ENCODE peak calls at places on chromosomes 4 and X, in four cellular contexts. M, B, O and P are unnamed samples.

GRCh38 chr4:24736066-24736465 is 59.3 kb upstream of the SOD3 start:
- DNase-seq in M (no peak), B (no peak), O (peak; percentile 2), P (no peak)

GRCh38 chrX:132270699-132271098 is 51.5 kb upstream of the RAP2C start:
- DNase-seq in M (peak; percentile 54), B (no peak), O (no peak), P (no peak)

GRCh38 chr4:150867148-150867547 is 147.9 kb downstream of the LRBA start:
- DNase-seq in M (no peak), B (no peak), O (peak; percentile 50), P (peak; percentile 75)

GRCh38 chr4:57037982-57038604 is 59.4 kb downstream of the POLR2B start:
- DNase-seq in M (peak; percentile 51), B (peak; percentile 91), O (peak; percentile 72), P (no peak)

GRCh38 chrX:21723097-21723496 is 34.8 kb downstream of the SMPX start:
- DNase-seq in M (no peak), B (no peak), O (no peak), P (no peak)

GRCh38 chr4:166169111-166169510 is 296.1 kb downstream of the TLL1 start:
- DNase-seq in M (no peak), B (no peak), O (no peak), P (no peak)

GRCh38 chr4:168791376-168791775 is 218.7 kb downstream of the CBR4 start:
- DNase-seq in M (no peak), B (no peak), O (no peak), P (no peak)

GRCh38 chr4:138707746-138708145 is 307.8 kb upstream of the NOCT start:
- DNase-seq in M (no peak), B (no peak), O (no peak), P (no peak)

GRCh38 chr4:101850698-101851097 is 60.2 kb downstream of the BANK1 start:
- DNase-seq in M (no peak), B (no peak), O (no peak), P (no peak)

GRCh38 chr4:89906787-89907521 is 12.3 kb downstream of the MMRN1 start:
- DNase-seq in M (no peak), B (no peak), O (no peak), P (no peak)

GRCh38 chr4:90357117-90357710 is 230.0 kb downstream of the CCSER1 start:
- DNase-seq in M (no peak), B (no peak), O (no peak), P (peak; percentile 13)

GRCh38 chrX:37921758-37922157 is 74.4 kb upstream of the DYNLT3 start:
- DNase-seq in M (no peak), B (no peak), O (no peak), P (no peak)

GRCh38 chr4:139606600-139607301 is 50.7 kb upstream of the SETD7 start:
- DNase-seq in M (no peak), B (no peak), O (no peak), P (peak; percentile 35)

GRCh38 chrX:13059676-13060499 is 15.5 kb upstream of the FAM9C start:
- DNase-seq in M (no peak), B (no peak), O (peak; percentile 35), P (no peak)

GRCh38 chr4:48331577-48332340 is 9.6 kb upstream of the SLAIN2 start:
- DNase-seq in M (no peak), B (no peak), O (no peak), P (no peak)

GRCh38 chr4:114782842-114783595 is 184.4 kb downstream of the UGT8 start:
- DNase-seq in M (no peak), B (no peak), O (no peak), P (no peak)

GRCh38 chrX:49842603-49843002 is 13.5 kb downstream of the PAGE4 start:
- DNase-seq in M (no peak), B (no peak), O (no peak), P (no peak)

GRCh38 chr4:74114234-74114633 is 15.2 kb upstream of the CXCL2 start:
- DNase-seq in M (no peak), B (no peak), O (no peak), P (no peak)

GRCh38 chr4:168835880-168836454 is 174.1 kb downstream of the CBR4 start:
- DNase-seq in M (no peak), B (no peak), O (no peak), P (no peak)

GRCh38 chr4:158172558-158173258 is at the start of gene GASK1B:
- DNase-seq in M (no peak), B (no peak), O (peak; percentile 84), P (no peak)

GRCh38 chr4:7295917-7296660 is 103.8 kb downstream of the SORCS2 start:
- DNase-seq in M (peak; percentile 45), B (peak; percentile 82), O (peak; percentile 13), P (no peak)

GRCh38 chrX:148501121-148502066 is 977 bp downstream of the AFF2 start:
- DNase-seq in M (no peak), B (peak; percentile 72), O (no peak), P (peak; percentile 20)

GRCh38 chrX:153688900-153689590 is 1.3 kb downstream of the SLC6A8 start:
- DNase-seq in M (peak; percentile 64), B (no peak), O (peak; percentile 69), P (no peak)

GRCh38 chrX:153689654-153690465 is 2.1 kb downstream of the SLC6A8 start:
- DNase-seq in M (no peak), B (no peak), O (peak; percentile 32), P (no peak)

GRCh38 chrX:153692003-153692402 is 4.3 kb downstream of the SLC6A8 start:
- DNase-seq in M (no peak), B (no peak), O (no peak), P (no peak)

GRCh38 chrX:153688534-153688899 is 791 bp downstream of the SLC6A8 start:
- DNase-seq in M (no peak), B (no peak), O (no peak), P (no peak)

GRCh38 chrX:153690466-153690865 is 2.7 kb downstream of the SLC6A8 start:
- DNase-seq in M (no peak), B (no peak), O (no peak), P (no peak)
- H3K27ac ChIP-seq in M (peak overlapping the region; percentile 42), B (no peak overlapping the region), O (no peak overlapping the region), P (no peak overlapping the region)

GRCh38 chr4:36243355-36244256 is 708 bp downstream of the ARAP2 start:
- DNase-seq in M (peak; percentile 36), B (peak; percentile 79), O (peak; percentile 23), P (peak; percentile 32)
- H3K27ac ChIP-seq in M (no peak overlapping the region), B (no peak overlapping the region), O (peak overlapping the region; percentile 46), P (peak overlapping the region; percentile 87)

GRCh38 chrX:130296743-130297142 is 28.0 kb upstream of the ZNF280C start:
- DNase-seq in M (no peak), B (no peak), O (no peak), P (no peak)
- H3K27ac ChIP-seq in M (no peak overlapping the region), B (no peak overlapping the region), O (no peak overlapping the region), P (no peak overlapping the region)

GRCh38 chr4:55866973-55867574 is 13.6 kb downstream of the EXOC1 start:
- DNase-seq in M (no peak), B (no peak), O (peak; percentile 41), P (peak; percentile 57)
- H3K27ac ChIP-seq in M (peak overlapping the region; percentile 73), B (no peak overlapping the region), O (no peak overlapping the region), P (no peak overlapping the region)

GRCh38 chr4:120760047-120760446 is 162.5 kb downstream of the PRDM5 start:
- DNase-seq in M (no peak), B (no peak), O (no peak), P (no peak)
- H3K27ac ChIP-seq in M (no peak overlapping the region), B (no peak overlapping the region), O (no peak overlapping the region), P (no peak overlapping the region)

GRCh38 chr4:112370466-112370865 is 73.3 kb downstream of the ALPK1 start:
- DNase-seq in M (no peak), B (no peak), O (no peak), P (no peak)
- H3K27ac ChIP-seq in M (no peak overlapping the region), B (no peak overlapping the region), O (no peak overlapping the region), P (no peak overlapping the region)